ENCODE peak calls at places on chromosomes 11 and 22, in ten cellular contexts. T is GM23338, S is HCT116, N is sigmoid colon, Q is H1, M is HL-60, V is stomach, I is Panc1, Z is transverse colon, X is upper lobe of left lung. G is an unnamed sample.

GRCh38 chr11:96021901-96022650 is 98.2 kb upstream of the MTMR2 start:
- DNase-seq in M (no peak), Q (no peak), V (no peak), X (no peak), N (no peak), I (no peak), T (no peak), S (no peak), Z (no peak), G (no peak)

GRCh38 chr11:16321148-16321547 is 35.2 kb downstream of the SOX6 start:
- DNase-seq in N (no peak), V (no peak), X (no peak), I (no peak), M (no peak), Q (no peak), Z (no peak), T (no peak), S (no peak), G (no peak)

GRCh38 chr11:22634897-22635629 is 9.4 kb upstream of the FANCF start:
- DNase-seq in I (no peak), M (no peak), N (no peak), Q (no peak), V (no peak), Z (no peak), T (peak), X (no peak), S (no peak), G (no peak)

GRCh38 chr22:17232406-17232805 is 13.2 kb upstream of the ADA2 start:
- DNase-seq in T (peak), M (no peak), I (no peak), V (no peak), X (no peak), Z (no peak), Q (no peak), S (no peak), N (no peak), G (no peak)

GRCh38 chr11:16154715-16155396 is 201.5 kb downstream of the SOX6 start:
- DNase-seq in Z (no peak), V (peak), I (no peak), Q (no peak), M (no peak), T (no peak), X (no peak), S (no peak), N (no peak), G (no peak)

GRCh38 chr22:39664485-39665200 is 94.1 kb downstream of the CACNA1I start:
- DNase-seq in M (no peak), Z (peak), T (peak), N (no peak), S (no peak), Q (peak), X (peak), I (no peak), V (no peak), G (no peak)

GRCh38 chr11:112689851-112690250 is 271.4 kb upstream of the NCAM1 start:
- DNase-seq in V (no peak), Q (no peak), M (no peak), T (no peak), I (no peak), X (no peak), S (no peak), Z (no peak), N (no peak), G (no peak)

GRCh38 chr11:57638005-57638760 is 11.5 kb downstream of the YPEL4 start:
- DNase-seq in N (peak), Q (peak), I (no peak), Z (peak), V (peak), X (peak), S (no peak), T (peak), M (no peak), G (peak)

GRCh38 chr11:44518968-44519550 is 46.4 kb upstream of the CD82 start:
- DNase-seq in I (no peak), T (no peak), V (no peak), Q (no peak), N (no peak), X (no peak), S (no peak), Z (no peak), M (no peak), G (no peak)

GRCh38 chr11:61680622-61681191 is 516 bp downstream of the DAGLA start:
- DNase-seq in Z (no peak), T (no peak), V (no peak), N (no peak), M (no peak), X (no peak), S (no peak), I (no peak), Q (no peak), G (no peak)

GRCh38 chr11:66291303-66291705 is 390 bp upstream of the TMEM151A start:
- DNase-seq in X (no peak), I (no peak), N (no peak), T (no peak), M (no peak), V (no peak), Z (no peak), Q (no peak), S (no peak), G (no peak)

GRCh38 chr11:93935826-93936225 is 85.3 kb upstream of the HEPHL1 start:
- DNase-seq in V (no peak), S (no peak), N (no peak), I (no peak), T (no peak), Q (no peak), M (no peak), X (no peak), Z (no peak), G (no peak)

GRCh38 chr11:1302041-1302460 is 7.4 kb downstream of the TOLLIP start:
- DNase-seq in X (peak), N (peak), T (no peak), V (peak), M (no peak), Q (no peak), I (no peak), S (no peak), Z (no peak), G (no peak)

GRCh38 chr22:28894793-28895192 is 11.4 kb downstream of the ZNRF3 start:
- DNase-seq in Q (no peak), S (no peak), N (peak), T (no peak), M (peak), Z (no peak), V (no peak), X (no peak), I (no peak), G (no peak)

GRCh38 chr11:122082203-122082602 is 33.8 kb downstream of the BLID start:
- DNase-seq in V (no peak), S (no peak), M (no peak), N (no peak), Q (no peak), X (no peak), Z (no peak), T (no peak), I (no peak), G (no peak)

GRCh38 chr11:118605116-118605867 is 2.1 kb upstream of the PHLDB1 start:
- DNase-seq in X (no peak), N (peak), I (no peak), V (peak), Q (no peak), M (peak), Z (peak), T (peak), S (no peak), G (no peak)

DNA sequence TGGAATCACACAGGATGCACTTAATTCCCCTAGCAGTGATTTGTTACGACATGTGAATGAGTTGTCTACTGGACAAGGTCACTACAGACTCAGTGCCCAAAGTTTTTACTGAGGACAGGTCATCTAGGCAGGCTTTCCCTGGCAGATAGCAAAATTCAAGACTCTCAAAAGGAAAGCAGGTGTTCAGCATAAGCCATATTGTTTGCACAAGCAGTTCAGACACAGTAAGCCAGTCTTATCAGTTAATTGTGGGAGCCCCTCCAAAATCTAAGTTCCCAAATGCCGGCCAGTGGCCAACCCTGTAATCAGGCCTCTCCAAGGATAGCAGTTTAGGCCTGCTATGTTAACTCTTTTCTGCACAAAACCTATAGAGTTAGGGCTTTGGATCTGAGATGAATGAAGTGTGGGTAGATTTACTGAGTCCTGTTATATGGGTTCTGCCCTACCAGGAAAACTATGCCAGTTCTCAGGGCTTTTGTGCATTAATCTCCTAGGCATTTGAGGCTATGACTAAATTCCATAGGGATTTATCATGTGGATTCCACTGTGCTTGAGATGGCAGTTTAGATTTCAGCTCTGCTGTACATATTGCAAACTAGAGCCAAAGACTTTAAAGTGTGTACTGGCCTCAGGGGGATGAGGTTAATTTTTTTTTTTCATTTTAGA is 4.8 kb upstream of the ARHGEF12 start:
- DNase-seq in Q (no peak), X (no peak), M (no peak), N (no peak), T (no peak), I (no peak), S (no peak), Z (no peak), V (peak), G (no peak)
- H3K27ac ChIP-seq in Q (no peak), X (peak), M (no peak), N (peak), T (no peak), I (peak), S (peak), Z (peak), V (peak), G (no peak)

GRCh38 chr11:46894506-46894905 is 23.8 kb downstream of the LRP4 start:
- DNase-seq in M (no peak), V (no peak), T (no peak), X (no peak), S (no peak), I (no peak), Q (no peak), N (no peak), Z (no peak), G (no peak)
- TF ChIP-seq POLR2AphosphoS5 in M (no peak), V (no peak), T (no peak), X (no peak), S (no peak), I (no peak), Q (no peak), N (no peak), Z (no peak), G (no peak)

DNA sequence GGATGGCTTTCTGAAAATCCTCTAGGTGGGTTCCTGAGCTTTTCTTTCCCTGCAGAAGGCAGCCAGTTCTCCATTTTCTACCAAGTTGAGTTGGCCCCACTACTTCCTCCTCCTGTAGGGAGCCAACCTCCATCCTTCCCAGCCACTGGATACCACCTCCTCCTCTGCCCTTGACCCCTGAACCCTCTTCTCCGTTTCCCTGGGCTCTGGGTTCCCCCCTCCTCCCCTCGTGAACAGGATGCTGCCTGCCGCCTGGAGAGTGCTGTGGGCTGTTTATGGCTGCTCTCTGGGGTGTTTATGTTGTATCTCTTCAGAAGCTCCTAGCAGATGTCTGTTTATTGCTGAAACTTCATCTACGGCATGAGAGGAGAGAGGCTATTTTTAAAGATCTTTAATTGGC is 8.6 kb downstream of the MICAL2 start:
- DNase-seq in I (no peak), V (no peak), T (peak), Z (no peak), M (peak), Q (no peak), X (no peak), N (peak), S (no peak), G (no peak)
- H3K27ac ChIP-seq in I (peak), V (peak), T (no peak), Z (peak), M (no peak), Q (no peak), X (peak), N (peak), S (no peak), G (no peak)

GRCh38 chr22:19337137-19337536 is 45.6 kb upstream of the CLTCL1 start:
- DNase-seq in M (no peak), I (no peak), S (no peak), N (no peak), V (no peak), X (no peak), Z (no peak), Q (no peak), T (no peak), G (no peak)
- TF ChIP-seq POLR2AphosphoS5 in M (no peak), I (no peak), S (no peak), N (no peak), V (no peak), X (no peak), Z (no peak), Q (no peak), T (no peak), G (no peak)